ENCODE peak calls at places on chromosomes 12 and 14, in ten cellular contexts. F is psoas muscle, Y is fibroblast of lung, V is lower lobe of right lung, Q is endothelial cell, P is transverse colon, G is pancreas, D is heart right ventricle, S is tibial artery, Z is heart left ventricle. A is an unnamed sample.

GRCh38 chr12:47481041-47481440 is 224.8 kb downstream of the RPAP3 start:
- DNase-seq in Q (no peak), F (no peak), Z (no peak), S (no peak), Y (no peak), V (no peak), D (no peak), G (no peak), P (no peak), A (no peak)

GRCh38 chr12:104376650-104377506 is 73.3 kb downstream of the EID3 start:
- DNase-seq in G (no peak), V (no peak), P (no peak), S (no peak), D (no peak), Q (no peak), Y (no peak), F (no peak), Z (no peak), A (no peak)

GRCh38 chr12:2813573-2814185 is 1.2 kb downstream of the ITFG2 start:
- DNase-seq in Z (no peak), G (no peak), Y (peak; percentile 75), D (peak; percentile 37), Q (peak; percentile 52), S (peak; percentile 44), F (no peak), P (peak; percentile 55), V (no peak), A (no peak)

GRCh38 chr14:61710853-61711817 is 15.8 kb downstream of the HIF1A start:
- DNase-seq in S (no peak), D (no peak), V (no peak), G (no peak), F (no peak), P (no peak), Q (no peak), Z (no peak), Y (no peak), A (no peak)

GRCh38 chr12:34297126-34297789 is 275.0 kb downstream of the ALG10 start:
- DNase-seq in F (peak; percentile 19), P (no peak), G (no peak), S (no peak), D (no peak), Y (no peak), Q (no peak), V (peak; percentile 5), Z (peak; percentile 9), A (no peak)

GRCh38 chr12:112716099-112717093 is 75.2 kb upstream of the RPH3A start:
- DNase-seq in V (no peak), Y (no peak), P (no peak), F (no peak), D (no peak), G (no peak), Z (no peak), S (no peak), Q (peak; percentile 27), A (no peak)

GRCh38 chr14:89292579-89293348 is 124.3 kb downstream of the FOXN3 start:
- DNase-seq in S (no peak), Z (no peak), P (no peak), Q (no peak), G (no peak), V (no peak), Y (no peak), F (no peak), D (no peak), A (no peak)

GRCh38 chr14:50067723-50068495 is 48.5 kb downstream of the VCPKMT start:
- DNase-seq in V (no peak), Q (no peak), S (no peak), F (no peak), Z (no peak), G (no peak), P (peak; percentile 48), Y (peak; percentile 47), D (no peak), A (no peak)

GRCh38 chr14:28756896-28757570 is 9.6 kb upstream of the FOXG1 start:
- DNase-seq in G (no peak), D (no peak), F (no peak), Q (peak; percentile 53), P (no peak), Z (no peak), V (no peak), S (no peak), Y (peak; percentile 70), A (no peak)

GRCh38 chr12:91813701-91814100 is 331.9 kb downstream of the BTG1 start:
- DNase-seq in Z (no peak), F (no peak), D (no peak), Q (no peak), P (no peak), G (no peak), S (no peak), Y (peak; percentile 19), V (no peak), A (no peak)

GRCh38 chr14:97446087-97446486 is 648.9 kb downstream of the VRK1 start:
- DNase-seq in G (no peak), F (no peak), Z (no peak), S (no peak), P (no peak), Y (no peak), V (no peak), D (no peak), Q (no peak), A (no peak)
- TF ChIP-seq CTCF in G (no peak), F (no peak), Z (no peak), S (no peak), P (no peak), Y (no peak), V (no peak), D (no peak), Q (no peak), A (peak; percentile 37)

DNA sequence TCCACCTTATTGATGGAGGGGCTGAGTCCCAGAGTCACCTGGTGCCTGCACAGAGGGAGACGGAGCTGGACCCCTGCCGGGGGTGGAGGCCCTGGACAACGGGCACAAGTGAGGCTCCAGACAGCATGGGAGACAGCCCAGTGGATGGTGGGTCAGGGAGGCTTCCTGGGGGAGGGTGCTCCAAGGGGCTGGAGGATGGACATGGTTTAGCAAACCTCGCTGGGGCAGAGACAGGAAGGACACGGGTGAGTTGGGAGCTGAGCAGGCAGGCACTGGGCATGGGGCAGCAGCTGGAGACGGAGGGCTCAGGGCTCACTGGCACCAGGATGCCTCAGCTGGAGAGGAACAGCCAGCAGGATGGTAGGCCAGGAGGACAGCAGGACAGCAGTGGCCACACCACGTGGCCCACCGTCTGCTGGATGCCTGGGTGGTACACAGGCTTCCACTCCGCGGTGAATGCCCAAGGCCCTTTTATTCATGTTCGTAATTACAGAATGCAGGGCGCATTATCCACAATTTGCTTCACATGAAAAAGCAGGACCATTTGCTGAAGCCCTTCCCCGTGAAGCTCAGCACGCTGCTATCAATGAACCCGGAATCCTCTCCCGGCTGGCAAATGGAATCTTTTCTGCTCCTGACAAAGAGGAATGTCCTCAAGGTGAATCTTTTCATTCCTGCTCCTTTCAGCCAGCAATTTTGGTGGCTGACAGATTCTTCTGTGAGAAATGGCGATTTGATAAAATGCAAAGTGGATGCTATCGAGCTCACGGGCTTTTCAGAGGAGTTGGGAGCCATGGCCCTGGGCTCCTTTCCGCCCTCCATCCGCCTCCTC is 138.1 kb upstream of the C14orf180 start:
- DNase-seq in Y (no peak), D (no peak), F (no peak), Q (no peak), V (no peak), P (no peak), G (no peak), Z (no peak), S (peak; percentile 13), A (peak; percentile 66)
- TF ChIP-seq CTCF in Y (no peak), D (no peak), F (no peak), Q (no peak), V (no peak), P (no peak), G (no peak), Z (no peak), S (no peak), A (no peak)

GRCh38 chr14:64040044-64040443 is 187.2 kb downstream of the SYNE2 start:
- DNase-seq in F (no peak), Z (no peak), P (no peak), Y (peak; percentile 54), Q (no peak), D (no peak), S (no peak), V (no peak), G (no peak), A (no peak)
- TF ChIP-seq CTCF in F (no peak), Z (peak; percentile 32), P (no peak), Y (peak; percentile 19), Q (no peak), D (no peak), S (no peak), V (no peak), G (no peak), A (peak; percentile 34)

DNA sequence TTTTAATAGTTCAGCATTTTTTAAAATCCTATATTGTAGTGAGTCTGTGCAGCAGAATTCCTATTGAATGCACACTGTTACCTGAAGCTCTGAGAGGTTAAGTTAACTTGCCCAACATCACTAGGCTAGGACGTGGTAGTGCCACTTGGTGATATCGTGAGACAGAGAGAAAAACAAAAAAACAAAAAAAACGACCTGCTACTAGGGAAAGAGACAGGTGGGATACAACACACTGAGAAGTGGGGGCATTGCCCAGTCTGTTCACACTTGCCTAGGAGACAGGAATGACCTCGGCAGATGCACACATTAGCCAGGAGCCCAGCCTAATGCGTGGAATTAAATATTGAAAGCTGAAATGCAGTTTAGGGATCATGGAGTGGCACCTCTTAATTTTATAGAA is 129.7 kb upstream of the CCND2 start:
- DNase-seq in S (no peak), Z (no peak), G (no peak), F (no peak), P (no peak), Y (no peak), V (no peak), D (no peak), Q (no peak), A (no peak)
- TF ChIP-seq CTCF in S (no peak), Z (no peak), G (no peak), F (no peak), P (peak; percentile 14), Y (no peak), V (no peak), D (no peak), Q (no peak), A (no peak)

GRCh38 chr12:6092784-6093722 is 31.4 kb downstream of the VWF start:
- DNase-seq in F (peak; percentile 69), Z (no peak), G (no peak), Q (no peak), V (peak; percentile 81), P (peak; percentile 45), D (no peak), Y (peak; percentile 90), S (peak; percentile 54), A (no peak)
- TF ChIP-seq CTCF in F (no peak), Z (no peak), G (no peak), Q (no peak), V (no peak), P (no peak), D (no peak), Y (no peak), S (no peak), A (no peak)

A was measured in type B pancreatic cell.